ENCODE peak calls at places on chromosome 17, in ten cellular contexts. W is NCI-H2171, U is brain microvascular endothelial cell, Y is H7, N is B cell, M is NCI-H2081, V is fibroblast of lung, J is germinal center, I is neural crest cell, E is lower leg skin. X is an unnamed sample.
A peak's percentile ranks its signal among the peaks of the same experiment; 100 is the strongest.

GRCh38 chr17:18005496-18005895 is 32.8 kb downstream of the DRC3 start:
- DNase-seq in E (no peak), Y (no peak), J (no peak), W (no peak), U (no peak), I (no peak), V (no peak), N (no peak), M (no peak), X (no peak)

GRCh38 chr17:29291163-29291752 is 2.7 kb downstream of the NUFIP2 start:
- DNase-seq in W (peak; percentile 50), J (peak; percentile 49), E (no peak), I (peak; percentile 14), Y (peak; percentile 50), M (peak; percentile 22), U (peak; percentile 61), N (peak; percentile 66), V (peak; percentile 83), X (peak; percentile 81)

GRCh38 chr17:27293359-27293897 is 486 bp upstream of the WSB1 start:
- DNase-seq in W (no peak), J (no peak), V (no peak), E (no peak), U (no peak), I (no peak), N (no peak), M (no peak), Y (peak; percentile 42), X (no peak)

GRCh38 chr17:67390646-67391480 is 13.8 kb downstream of the PITPNC1 start:
- DNase-seq in J (no peak), W (no peak), Y (no peak), N (no peak), I (no peak), E (no peak), M (peak; percentile 49), U (peak; percentile 97), V (peak; percentile 94), X (peak; percentile 94)

GRCh38 chr17:38550661-38551060 is 55.1 kb downstream of the SRCIN1 start:
- DNase-seq in N (no peak), W (no peak), E (no peak), Y (no peak), V (peak; percentile 33), M (no peak), J (no peak), U (peak; percentile 67), I (no peak), X (peak; percentile 83)

GRCh38 chr17:74779948-74780400 is 3.8 kb upstream of the NAT9 start:
- DNase-seq in U (no peak), E (no peak), N (peak; percentile 88), W (no peak), V (no peak), Y (no peak), M (no peak), J (peak; percentile 66), I (no peak), X (no peak)

GRCh38 chr17:44971776-44972483 is 3.8 kb upstream of the C1QL1 start:
- DNase-seq in U (peak; percentile 49), V (peak; percentile 24), I (no peak), Y (peak; percentile 80), M (no peak), N (no peak), J (no peak), E (no peak), W (no peak), X (peak; percentile 63)

GRCh38 chr17:4980644-4981216 is 6.7 kb downstream of the CAMTA2 start:
- DNase-seq in J (peak; percentile 70), W (no peak), M (peak; percentile 7), V (peak; percentile 62), E (no peak), N (peak; percentile 64), I (peak; percentile 64), U (peak; percentile 31), Y (peak; percentile 94), X (peak; percentile 78)

GRCh38 chr17:37743875-37744632 is 805 bp downstream of the HNF1B start:
- DNase-seq in N (peak; percentile 48), V (no peak), M (no peak), W (no peak), I (peak; percentile 31), J (peak; percentile 17), Y (peak; percentile 82), E (no peak), U (no peak), X (peak; percentile 27)

GRCh38 chr17:31803494-31804213 is 55.4 kb downstream of the COPRS start:
- DNase-seq in V (no peak), M (no peak), E (no peak), U (no peak), Y (no peak), J (no peak), N (no peak), I (no peak), W (no peak), X (no peak)

GRCh38 chr17:40086150-40087044 is 14.0 kb downstream of the NR1D1 start:
- DNase-seq in W (peak; percentile 17), U (no peak), M (peak; percentile 72), I (peak; percentile 69), E (no peak), J (peak; percentile 71), Y (peak; percentile 97), N (peak; percentile 79), V (peak; percentile 49), X (peak; percentile 67)

GRCh38 chr17:82231562-82232321 is 2.9 kb downstream of the SLC16A3 start:
- DNase-seq in M (no peak), U (no peak), N (peak; percentile 58), W (no peak), I (peak; percentile 41), J (no peak), E (no peak), Y (peak; percentile 92), V (peak; percentile 76), X (peak; percentile 53)

GRCh38 chr17:28745052-28745776 is 1.4 kb downstream of the TRAF4 start:
- DNase-seq in J (no peak), M (peak; percentile 44), Y (peak; percentile 83), V (peak; percentile 51), I (peak; percentile 79), E (no peak), N (peak; percentile 64), W (peak; percentile 21), U (no peak), X (peak; percentile 68)

GRCh38 chr17:9875441-9875840 is 29.6 kb downstream of the RCVRN start:
- DNase-seq in I (no peak), W (no peak), Y (peak; percentile 67), N (no peak), E (no peak), M (no peak), J (no peak), U (peak; percentile 32), V (peak; percentile 85), X (peak; percentile 54)

GRCh38 chr17:82923366-82924113 is 83.7 kb upstream of the ZNF750 start:
- DNase-seq in M (no peak), V (no peak), E (no peak), J (no peak), I (no peak), Y (no peak), W (no peak), U (no peak), N (no peak), X (no peak)

GRCh38 chr17:67605259-67605912 is 112.3 kb upstream of the NOL11 start:
- DNase-seq in N (no peak), V (peak; percentile 44), U (no peak), W (no peak), E (peak; percentile 52), M (no peak), J (no peak), Y (no peak), I (no peak), X (peak; percentile 61)

GRCh38 chr17:77692571-77693161 is 265.8 kb upstream of the TNRC6C start:
- DNase-seq in E (peak; percentile 73), I (no peak), V (no peak), Y (no peak), U (no peak), W (no peak), N (no peak), M (no peak), J (no peak), X (peak; percentile 17)

GRCh38 chr17:32833076-32833475 is 43.8 kb downstream of the MYO1D start:
- DNase-seq in U (no peak), N (no peak), E (no peak), M (no peak), Y (no peak), J (no peak), I (no peak), W (no peak), V (no peak), X (no peak)

GRCh38 chr17:48539177-48539576 is 5.7 kb downstream of the HOXB2 start:
- DNase-seq in W (no peak), I (no peak), Y (no peak), V (peak; percentile 83), E (no peak), N (no peak), J (no peak), M (no peak), U (no peak), X (peak; percentile 92)

GRCh38 chr17:68424861-68425260 is 32.4 kb downstream of the WIPI1 start:
- DNase-seq in N (no peak), V (no peak), Y (peak; percentile 59), I (no peak), W (peak; percentile 81), U (no peak), M (no peak), J (no peak), E (peak; percentile 56), X (no peak)

GRCh38 chr17:37790153-37790552 is 45.3 kb upstream of the HNF1B start:
- DNase-seq in U (no peak), J (no peak), E (no peak), Y (no peak), V (no peak), W (no peak), I (no peak), M (no peak), N (no peak), X (peak; percentile 60)